ENCODE peak calls at places on chromosomes 12 and 14, in eight cellular contexts. L is uterus, V is MM.1S, F is tibial artery, Z is heart left ventricle, A is HCT116, G is A549, W is breast epithelium. K is an unnamed sample. For H3K4me1, the result is how much of the 10 kb centered on the place peaks cover.

GRCh38 chr14:104388631-104389325 is 190.8 kb upstream of the C14orf180 start:
- DNase-seq in Z (peak), F (peak), L (no peak), G (no peak), A (no peak), V (no peak), W (no peak), K (no peak)

GRCh38 chr12:6792522-6793201 is 3.3 kb downstream of the CD4 start:
- DNase-seq in G (no peak), L (no peak), Z (no peak), A (no peak), W (no peak), V (no peak), F (peak), K (peak)

GRCh38 chr12:104727866-104728449 is 230.1 kb downstream of the SLC41A2 start:
- DNase-seq in Z (no peak), F (no peak), V (no peak), L (no peak), W (no peak), A (no peak), G (no peak), K (no peak)

GRCh38 chr12:132249747-132250478 is 79.5 kb downstream of the GALNT9 start:
- DNase-seq in W (no peak), A (no peak), L (no peak), F (no peak), G (no peak), Z (peak), V (no peak), K (no peak)

GRCh38 chr12:52182456-52182855 is 9.4 kb downstream of the KRT80 start:
- DNase-seq in L (no peak), Z (peak), F (no peak), V (no peak), G (no peak), W (no peak), A (no peak), K (no peak)

GRCh38 chr14:61749867-61750266 is 12.4 kb upstream of the SNAPC1 start:
- DNase-seq in W (no peak), A (no peak), L (no peak), Z (no peak), V (no peak), F (no peak), G (peak), K (no peak)

GRCh38 chr12:132523576-132524331 is 33.8 kb downstream of the FBRSL1 start:
- DNase-seq in Z (peak), L (peak), A (no peak), G (peak), V (no peak), W (peak), F (peak), K (no peak)

GRCh38 chr12:52396656-52397055 is 9.5 kb downstream of the KRT82 start:
- DNase-seq in F (no peak), V (no peak), A (no peak), G (no peak), L (no peak), W (no peak), Z (no peak), K (no peak)

GRCh38 chr12:94545937-94546771 is 86.5 kb upstream of the CEP83 start:
- DNase-seq in W (no peak), A (peak), F (no peak), V (peak), L (peak), G (peak), Z (no peak), K (no peak)

GRCh38 chr14:92540472-92541048 is 27.0 kb downstream of the RIN3 start:
- DNase-seq in A (peak), G (peak), W (peak), F (peak), Z (peak), V (no peak), L (peak), K (peak)

GRCh38 chr12:128008341-128008740 is 258.6 kb upstream of the TMEM132C start:
- DNase-seq in A (no peak), W (no peak), G (no peak), V (no peak), Z (no peak), F (no peak), L (no peak), K (no peak)

GRCh38 chr12:19382563-19382962 is 56.7 kb upstream of the AEBP2 start:
- DNase-seq in A (no peak), G (no peak), W (no peak), F (no peak), V (no peak), Z (no peak), L (no peak), K (no peak)

GRCh38 chr12:19387182-19387581 is 52.1 kb upstream of the AEBP2 start:
- DNase-seq in Z (no peak), L (no peak), V (no peak), A (no peak), F (no peak), W (no peak), G (no peak), K (no peak)

GRCh38 chr12:19382111-19382526 is 57.2 kb upstream of the AEBP2 start:
- DNase-seq in G (peak), Z (no peak), F (no peak), A (no peak), L (no peak), V (peak), W (no peak), K (peak)
- H3K27ac ChIP-seq in G (peak), Z (no peak), F (no peak), A (no peak), L (no peak), V (no peak), W (no peak), K (peak)

GRCh38 chr12:69130064-69130463 is 109.3 kb upstream of the CPSF6 start:
- DNase-seq in Z (no peak), L (no peak), W (no peak), V (no peak), A (no peak), G (no peak), F (no peak), K (no peak)
- TF ChIP-seq CTCF in Z (no peak), L (no peak), W (no peak), V (no peak), A (no peak), G (no peak), F (no peak), K (no peak)

GRCh38 chr12:121789233-121789781 is 4.2 kb downstream of the RHOF start:
- DNase-seq in V (no peak), F (no peak), W (no peak), Z (peak), A (no peak), G (no peak), L (no peak), K (no peak)
- H3K4me1 ChIP-seq in V (under half), F (under half), W (under half), Z (half or more), A (half or more), G (half or more), L (under half), K (under half)

DNA sequence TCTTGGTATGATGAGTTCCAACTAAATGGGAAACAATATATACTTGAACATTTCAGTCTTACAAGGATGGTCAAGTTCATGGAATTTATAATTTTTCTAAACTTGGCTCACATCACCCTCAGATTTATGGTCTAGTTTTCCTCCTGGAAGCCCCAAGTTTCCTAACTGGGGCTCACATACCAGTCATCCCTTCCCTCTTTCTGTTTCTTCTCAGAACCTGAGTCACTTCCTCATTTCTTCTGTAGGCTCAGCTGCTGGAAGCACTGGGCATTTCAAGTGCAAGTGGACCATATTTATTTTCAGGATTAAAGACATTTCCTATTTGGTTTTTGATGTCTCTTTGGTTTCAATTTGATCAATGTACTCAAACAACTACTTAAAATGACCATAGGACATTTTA is 55.4 kb downstream of the GRIP1 start:
- DNase-seq in G (no peak), Z (no peak), V (no peak), L (no peak), F (no peak), W (no peak), A (no peak), K (no peak)
- H3K27ac ChIP-seq in G (no peak), Z (no peak), V (no peak), L (no peak), F (no peak), W (no peak), A (no peak), K (no peak)

GRCh38 chr12:46382974-46383653 is 10.5 kb upstream of the SLC38A2 start:
- DNase-seq in V (peak), G (peak), W (peak), F (peak), Z (peak), A (peak), L (peak), K (peak)
- TF ChIP-seq CTCF in V (peak), G (peak), W (no peak), F (no peak), Z (peak), A (no peak), L (peak), K (no peak)

K was measured in pancreas.